ENCODE peak calls at places on chromosome 5, in eight cellular contexts. D is stimulated activated CD8-positive, alpha-beta memory T cell treated with anti-CD3 and anti-CD28 coated beads, Interleukin-12 subunit alpha, Interleukin-12 subunit beta, amount 100 ng/mL, for 4 hours; L is amniotic stem cell; T is midbrain; Z is OCI-LY7; N is NB4; B is NCI-H82; E is SK-N-DZ. R is an unnamed sample.

GRCh38 chr5:173954671-173955605 is 34.0 kb upstream of the C5orf47 start:
- DNase-seq in D (no peak), Z (no peak), N (peak; percentile 23), B (no peak), T (no peak), L (no peak), E (no peak), R (no peak)

GRCh38 chr5:81420039-81420667 is 26.2 kb upstream of the ACOT12 start:
- DNase-seq in D (no peak), N (peak; percentile 63), Z (no peak), E (no peak), B (no peak), L (peak; percentile 68), T (no peak), R (peak; percentile 86)

GRCh38 chr5:32058101-32058500 is 116.0 kb downstream of the GOLPH3 start:
- DNase-seq in D (no peak), T (no peak), N (no peak), B (no peak), L (no peak), Z (no peak), E (no peak), R (no peak)

GRCh38 chr5:116084231-116084630 is 594 bp upstream of the COMMD10 start:
- DNase-seq in E (peak; percentile 31), B (peak; percentile 39), Z (peak; percentile 45), D (no peak), L (no peak), N (peak; percentile 56), T (peak; percentile 5), R (peak; percentile 20)

GRCh38 chr5:140242099-140242498 is 60.8 kb downstream of the PFDN1 start:
- DNase-seq in D (no peak), L (no peak), N (no peak), Z (no peak), T (no peak), B (no peak), E (no peak), R (peak; percentile 14)

GRCh38 chr5:172007795-172008465 is 1.5 kb upstream of the FBXW11 start:
- DNase-seq in Z (no peak), E (no peak), L (no peak), T (no peak), D (no peak), B (no peak), N (no peak), R (peak; percentile 28)

GRCh38 chr5:109750407-109750806 is 60.7 kb downstream of the MAN2A1 start:
- DNase-seq in D (no peak), N (no peak), E (no peak), L (no peak), T (no peak), Z (no peak), B (no peak), R (no peak)

GRCh38 chr5:173629628-173630027 is 13.2 kb upstream of the BOD1 start:
- DNase-seq in Z (peak; percentile 60), B (peak; percentile 52), E (peak; percentile 36), L (no peak), N (peak; percentile 39), T (no peak), D (no peak), R (peak; percentile 33)

GRCh38 chr5:139386039-139386438 is 2.9 kb upstream of the SLC23A1 start:
- DNase-seq in Z (no peak), N (peak; percentile 87), T (no peak), B (no peak), L (no peak), E (no peak), D (no peak), R (no peak)

GRCh38 chr5:75571547-75571946 is 39.7 kb upstream of the ANKDD1B start:
- DNase-seq in B (no peak), Z (no peak), D (no peak), E (no peak), L (no peak), N (no peak), T (no peak), R (peak; percentile 75)

GRCh38 chr5:113250341-113250953 is 184.3 kb downstream of the TSSK1B start:
- DNase-seq in N (no peak), T (no peak), Z (no peak), E (no peak), B (no peak), D (no peak), L (no peak), R (no peak)

GRCh38 chr5:141039517-141039916 is 11.7 kb upstream of the PCDHB1 start:
- DNase-seq in B (peak; percentile 83), E (peak; percentile 62), D (no peak), Z (no peak), T (no peak), N (no peak), L (no peak), R (no peak)

GRCh38 chr5:72921886-72922285 is 34.0 kb upstream of the FCHO2 start:
- DNase-seq in B (peak; percentile 49), Z (no peak), T (no peak), D (no peak), L (no peak), E (no peak), N (no peak), R (no peak)

GRCh38 chr5:84430863-84431663 is 46.4 kb upstream of the EDIL3 start:
- DNase-seq in D (no peak), N (no peak), Z (no peak), L (no peak), B (peak; percentile 24), E (no peak), T (no peak), R (no peak)

GRCh38 chr5:36740259-36740898 is 134.0 kb downstream of the SLC1A3 start:
- DNase-seq in L (no peak), T (no peak), D (no peak), N (no peak), E (no peak), B (peak; percentile 61), Z (no peak), R (peak; percentile 90)

GRCh38 chr5:135997936-135998335 is 30.9 kb upstream of the TGFBI start:
- DNase-seq in Z (no peak), E (no peak), L (no peak), B (no peak), D (no peak), N (no peak), T (no peak), R (no peak)

GRCh38 chr5:123387313-123387712 is 35.9 kb downstream of the CEP120 start:
- DNase-seq in E (no peak), T (no peak), Z (no peak), L (no peak), N (no peak), D (no peak), B (no peak), R (no peak)

GRCh38 chr5:89972901-89973300 is 436.7 kb downstream of the CETN3 start:
- DNase-seq in T (no peak), N (no peak), B (peak; percentile 34), L (no peak), Z (no peak), D (no peak), E (no peak), R (no peak)

GRCh38 chr5:119315516-119315949 is 40.3 kb upstream of the TNFAIP8 start:
- DNase-seq in T (no peak), E (no peak), B (peak; percentile 4), D (peak; percentile 36), Z (peak; percentile 81), N (peak; percentile 83), L (no peak), R (peak; percentile 39)

GRCh38 chr5:164637931-164638521 is 1132.6 kb downstream of the MAT2B start:
- DNase-seq in E (no peak), B (no peak), L (no peak), Z (no peak), D (no peak), N (no peak), T (no peak), R (no peak)

GRCh38 chr5:96094904-96095303 is 133.3 kb upstream of the ELL2 start:
- DNase-seq in Z (no peak), L (no peak), N (no peak), D (no peak), T (no peak), E (no peak), B (no peak), R (peak; percentile 28)

GRCh38 chr5:74762599-74762998 is 4.3 kb downstream of the GFM2 start:
- DNase-seq in T (no peak), B (no peak), Z (no peak), D (no peak), L (peak; percentile 46), N (peak; percentile 2), E (no peak), R (no peak)

R was measured in OCI-M1.